ENCODE peak calls at places on chromosomes 11 and 22, in seven cellular contexts. V is CD8-positive, alpha-beta T cell; W is colonic mucosa; G is GM23338; F is cardiac muscle cell; Y is left ventricle myocardium inferior; C is neural progenitor cell. O is an unnamed sample.

GRCh38 chr11:83736689-83737088 is 450.5 kb upstream of the CCDC90B start:
- DNase-seq in W (no peak), G (no peak), V (no peak), F (no peak), Y (no peak), C (no peak), O (no peak)

GRCh38 chr11:71065794-71066193 is 186.6 kb downstream of the SHANK2 start:
- DNase-seq in F (no peak), G (no peak), W (no peak), Y (no peak), V (no peak), C (no peak), O (no peak)

GRCh38 chr11:13338437-13339069 is 61.0 kb downstream of the BMAL1 start:
- DNase-seq in W (no peak), V (no peak), F (peak), Y (no peak), C (no peak), G (no peak), O (no peak)

GRCh38 chr11:86047275-86047991 is 21.5 kb downstream of the PICALM start:
- DNase-seq in F (peak), G (no peak), Y (no peak), V (no peak), W (no peak), C (no peak), O (no peak)

GRCh38 chr11:113241190-113242051 is 73.0 kb upstream of the TTC12 start:
- DNase-seq in Y (no peak), F (peak), V (no peak), W (no peak), G (no peak), C (no peak), O (no peak)

GRCh38 chr11:114132944-114133394 is 73.5 kb downstream of the ZBTB16 start:
- DNase-seq in C (no peak), G (no peak), V (no peak), Y (no peak), W (peak), F (peak), O (no peak)

GRCh38 chr11:58498464-58498863 is 9.4 kb downstream of the OR5B21 start:
- DNase-seq in Y (no peak), V (peak), G (no peak), C (no peak), W (no peak), F (peak), O (no peak)

GRCh38 chr11:73121692-73122091 is 20.4 kb downstream of the FCHSD2 start:
- DNase-seq in C (no peak), V (no peak), Y (no peak), G (no peak), W (no peak), F (no peak), O (no peak)

GRCh38 chr11:10317281-10317755 is 12.4 kb downstream of the ADM start:
- DNase-seq in F (no peak), Y (no peak), V (no peak), G (no peak), W (no peak), C (peak), O (no peak)

GRCh38 chr11:33687733-33688479 is 12.7 kb downstream of the C11orf91 start:
- DNase-seq in V (no peak), F (peak), G (peak), W (peak), C (peak), Y (no peak), O (peak)

GRCh38 chr22:38133331-38133730 is 22.8 kb upstream of the BAIAP2L2 start:
- DNase-seq in C (no peak), F (no peak), V (no peak), G (no peak), W (no peak), Y (no peak), O (no peak)

GRCh38 chr11:57031541-57031940 is 42.8 kb downstream of the OR5AK2 start:
- DNase-seq in V (no peak), W (no peak), C (no peak), F (peak), G (no peak), Y (no peak), O (no peak)

GRCh38 chr11:8206251-8207079 is 37.6 kb upstream of the RIC3 start:
- DNase-seq in Y (peak), F (peak), V (no peak), G (peak), C (peak), W (peak), O (no peak)

GRCh38 chr11:66744485-66745355 is 15.7 kb upstream of the SPTBN2 start:
- DNase-seq in F (peak), W (peak), G (peak), C (peak), V (peak), Y (peak), O (peak)

GRCh38 chr22:19770349-19771220 is 10.0 kb downstream of the TBX1 start:
- DNase-seq in C (no peak), W (no peak), Y (no peak), G (no peak), F (no peak), V (no peak), O (no peak)

DNA sequence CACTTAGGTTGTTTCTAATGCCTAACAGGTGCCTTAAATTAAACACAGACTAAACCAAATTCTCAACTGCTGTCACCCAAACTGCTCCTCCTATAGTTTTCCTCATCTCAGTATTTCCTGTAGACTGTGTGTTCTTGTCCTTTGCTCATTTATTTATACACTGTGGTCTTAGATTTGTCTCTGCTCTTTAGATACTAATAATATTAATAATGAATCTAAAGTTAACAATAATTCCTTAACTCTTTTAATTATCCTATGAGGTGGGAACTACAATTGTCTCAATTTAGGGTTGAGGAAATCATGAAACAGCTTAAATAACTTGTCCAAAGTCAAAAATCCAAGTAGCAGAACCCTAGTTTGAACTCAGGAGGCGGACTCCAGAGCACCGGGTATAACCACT is 43.9 kb upstream of the YPEL1 start:
- DNase-seq in F (no peak), V (no peak), G (no peak), Y (no peak), C (no peak), W (no peak), O (no peak)
- H3K27ac ChIP-seq in F (peak), V (no peak), G (no peak), Y (no peak), C (no peak), W (no peak), O (no peak)

DNA sequence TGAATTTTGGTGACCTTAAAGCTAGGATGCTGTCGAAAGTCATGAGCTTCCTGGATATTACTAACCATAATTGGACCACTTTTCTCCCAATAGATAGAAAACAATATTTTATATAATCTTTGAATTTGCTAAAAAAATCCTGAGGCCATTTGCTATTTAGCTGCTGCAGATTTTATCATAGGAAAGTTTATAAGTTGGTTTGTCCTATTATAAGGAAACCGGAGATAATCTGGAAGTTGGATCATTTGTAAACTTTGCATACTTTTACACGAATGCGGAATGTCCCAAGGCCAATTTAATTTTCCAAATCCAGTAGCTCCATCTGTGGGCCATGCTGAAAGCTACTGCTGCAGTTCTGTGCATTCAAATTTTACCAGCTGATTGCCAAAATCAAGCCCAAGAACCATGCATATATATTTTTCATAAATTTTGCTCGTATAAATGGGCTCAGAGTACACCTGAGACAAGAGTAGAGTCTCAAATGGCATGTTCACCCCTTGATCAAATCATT is 378.3 kb downstream of the FAM181B start:
- DNase-seq in C (no peak), G (no peak), V (no peak), Y (no peak), F (no peak), W (no peak), O (no peak)
- TF ChIP-seq CTCF in C (no peak), G (no peak), V (no peak), Y (no peak), F (no peak), W (no peak), O (no peak)

GRCh38 chr11:69526453-69526810 is 45.0 kb downstream of the LINC01488 start:
- DNase-seq in C (no peak), W (no peak), G (no peak), F (no peak), V (no peak), Y (no peak), O (no peak)

GRCh38 chr11:69524291-69524882 is 42.9 kb downstream of the LINC01488 start:
- DNase-seq in F (peak), G (no peak), W (no peak), V (no peak), C (no peak), Y (no peak), O (no peak)

GRCh38 chr11:69523453-69523852 is 42.0 kb downstream of the LINC01488 start:
- DNase-seq in V (no peak), C (no peak), Y (no peak), W (no peak), G (no peak), F (no peak), O (no peak)

GRCh38 chr11:69525516-69526452 is 44.3 kb downstream of the LINC01488 start:
- DNase-seq in G (no peak), W (no peak), C (no peak), V (no peak), F (no peak), Y (no peak), O (no peak)

DNA sequence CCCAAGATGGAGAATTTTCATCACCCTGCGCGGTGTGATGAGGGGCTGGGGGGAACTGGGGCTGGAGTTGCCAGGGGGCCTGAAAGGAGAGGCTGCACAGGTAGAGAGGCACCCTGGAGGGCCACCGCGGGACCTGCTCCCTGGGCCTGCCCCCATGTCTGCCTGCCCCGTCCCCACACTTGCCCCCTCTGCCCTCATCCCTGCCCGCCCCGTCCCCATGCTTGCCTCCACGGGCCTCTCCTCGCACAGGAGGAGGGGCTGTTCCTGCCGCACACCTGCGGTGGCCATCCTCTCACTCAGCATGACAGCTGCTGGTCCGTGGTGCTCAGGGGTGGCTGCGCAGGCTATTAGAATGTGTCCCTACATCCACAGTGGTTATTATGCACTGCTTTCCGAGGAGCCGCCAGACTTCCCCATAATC is 43.5 kb downstream of the LINC01488 start:
- DNase-seq in V (no peak), Y (no peak), G (no peak), C (no peak), F (no peak), W (no peak), O (no peak)
- H3K27ac ChIP-seq in V (no peak), Y (no peak), G (no peak), C (no peak), F (no peak), W (no peak), O (no peak)

GRCh38 chr11:31826530-31827438 is 15.7 kb upstream of the PAX6 start:
- DNase-seq in V (no peak), F (no peak), G (peak), Y (no peak), C (peak), W (no peak), O (no peak)

GRCh38 chr11:31834237-31834636 is 23.1 kb upstream of the PAX6 start:
- DNase-seq in G (peak), Y (no peak), W (no peak), C (no peak), F (no peak), V (no peak), O (no peak)

GRCh38 chr11:31828217-31828616 is 17.1 kb upstream of the PAX6 start:
- DNase-seq in G (no peak), V (no peak), C (no peak), F (no peak), Y (no peak), W (no peak), O (no peak)

GRCh38 chr11:31827458-31828206 is 16.5 kb upstream of the PAX6 start:
- DNase-seq in V (no peak), Y (no peak), F (no peak), W (no peak), C (peak), G (peak), O (no peak)

GRCh38 chr11:31830406-31830805 is 19.3 kb upstream of the PAX6 start:
- DNase-seq in V (no peak), Y (no peak), C (no peak), F (no peak), G (no peak), W (no peak), O (no peak)
- TF ChIP-seq CTCF in V (no peak), Y (no peak), C (no peak), F (no peak), G (no peak), W (no peak), O (no peak)

GRCh38 chr11:117884994-117885393 is 8.5 kb upstream of the FXYD6 start:
- DNase-seq in F (peak), Y (no peak), C (no peak), G (no peak), W (no peak), V (no peak), O (no peak)

GRCh38 chr11:117883063-117883462 is 6.6 kb upstream of the FXYD6 start:
- DNase-seq in G (no peak), F (no peak), W (no peak), V (no peak), C (no peak), Y (no peak), O (no peak)

GRCh38 chr11:117887431-117888139 is 11.1 kb upstream of the FXYD6 start:
- DNase-seq in C (no peak), V (no peak), F (no peak), Y (no peak), G (no peak), W (peak), O (no peak)

GRCh38 chr11:117888140-117888561 is 11.7 kb upstream of the FXYD6 start:
- DNase-seq in C (no peak), W (no peak), F (no peak), Y (no peak), G (no peak), V (no peak), O (no peak)

DNA sequence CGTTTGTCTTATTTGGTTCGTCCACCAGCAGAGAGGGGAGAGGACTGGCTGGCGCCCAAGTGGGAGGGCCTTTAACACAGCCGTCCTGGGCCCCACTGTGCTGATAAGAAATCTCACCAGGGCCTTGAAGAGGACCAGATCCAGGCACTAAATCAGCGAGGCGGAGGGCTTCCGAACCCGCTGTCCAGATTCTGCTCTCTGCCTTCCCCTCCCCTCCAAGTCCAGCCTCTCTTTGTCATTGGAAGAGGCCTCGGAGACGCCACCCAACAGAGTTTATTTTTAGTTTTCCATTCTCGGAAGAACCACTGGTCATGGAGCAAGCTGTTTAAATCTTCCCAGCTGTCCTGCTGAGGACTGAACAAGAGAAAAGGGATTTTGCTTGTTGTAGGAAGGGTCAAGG is 9.3 kb upstream of the FXYD6 start:
- DNase-seq in V (no peak), Y (peak), F (peak), C (no peak), G (no peak), W (peak), O (no peak)
- H3K27ac ChIP-seq in V (no peak), Y (peak), F (peak), C (no peak), G (no peak), W (peak), O (peak)

GRCh38 chr11:95089620-95090542 is at the start of gene ENDOD1:
- DNase-seq in Y (peak), C (peak), V (peak), G (peak), F (peak), W (peak), O (peak)
- TF ChIP-seq CTCF in Y (no peak), C (no peak), V (no peak), G (no peak), F (peak), W (no peak), O (peak)

GRCh38 chr11:27385245-27385644 is 22.2 kb upstream of the CCDC34 start:
- DNase-seq in V (no peak), G (no peak), C (no peak), F (peak), Y (no peak), W (no peak), O (no peak)
- H3K27ac ChIP-seq in V (no peak), G (no peak), C (no peak), F (peak), Y (peak), W (no peak), O (no peak)

GRCh38 chr11:62671604-62672528 is at the start of the genes LBHD1 and UQCC3:
- DNase-seq in F (peak), V (peak), C (peak), W (peak), G (peak), Y (peak), O (peak)
- TF ChIP-seq CTCF in F (no peak), V (no peak), C (no peak), W (no peak), G (no peak), Y (no peak), O (no peak)

GRCh38 chr11:43392713-43393112 is 34.0 kb downstream of the TTC17 start:
- DNase-seq in C (no peak), W (no peak), F (no peak), G (no peak), V (no peak), Y (no peak), O (no peak)
- H3K27ac ChIP-seq in C (no peak), W (no peak), F (no peak), G (no peak), V (no peak), Y (no peak), O (no peak)

DNA sequence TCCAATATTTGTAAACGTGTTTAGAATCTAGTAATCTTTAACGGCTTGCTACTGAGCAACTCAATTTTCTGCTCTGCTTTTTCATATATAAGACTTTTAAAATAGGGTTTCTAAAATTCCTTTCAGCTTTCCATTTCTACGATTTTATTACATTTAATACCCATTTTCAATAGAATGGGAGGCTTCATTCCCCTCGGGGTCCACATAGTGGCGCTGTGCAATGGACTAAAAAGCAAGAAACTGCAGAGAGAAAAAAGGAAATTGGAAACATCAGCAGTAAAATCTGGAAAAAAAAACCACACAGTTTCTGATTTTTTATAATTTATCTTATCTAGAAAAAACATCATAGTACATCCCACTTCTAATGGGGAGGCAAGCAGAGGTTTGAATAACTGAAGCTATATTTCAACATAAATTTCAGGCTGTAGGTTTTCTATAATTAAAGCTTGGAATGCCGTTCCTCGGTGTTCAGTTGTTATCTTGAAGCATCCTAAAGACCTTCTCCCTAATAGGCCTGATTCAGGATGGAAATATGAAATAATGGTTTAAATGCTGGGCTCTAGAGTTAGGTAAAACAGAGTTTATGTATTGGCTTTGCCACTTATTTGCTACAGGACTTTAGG is 18.7 kb upstream of the JHY start:
- DNase-seq in Y (peak), G (peak), F (peak), C (peak), W (peak), V (no peak), O (peak)
- TF ChIP-seq CTCF in Y (peak), G (peak), F (peak), C (peak), W (peak), V (peak), O (peak)